ENCODE peak calls at places on chromosome 11, in five cellular contexts. B, K, I, Y and N are unnamed samples.

GRCh38 chr11:65439331-65440181 is 17.0 kb downstream of the NEAT1 start:
- DNase-seq in I (no peak), B (peak; percentile 33), Y (no peak), K (no peak), N (no peak)

GRCh38 chr11:94925422-94926270 is 47.7 kb downstream of the CWC15 start:
- DNase-seq in Y (no peak), B (no peak), K (no peak), I (no peak), N (peak; percentile 79)

GRCh38 chr11:131637469-131638175 is 267.2 kb downstream of the NTM start:
- DNase-seq in K (no peak), I (no peak), B (no peak), Y (no peak), N (no peak)

GRCh38 chr11:77027275-77027674 is 6.9 kb upstream of the B3GNT6 start:
- DNase-seq in Y (no peak), K (no peak), I (no peak), B (peak; percentile 40), N (no peak)

GRCh38 chr11:129333873-129334272 is 41.8 kb upstream of the BARX2 start:
- DNase-seq in B (no peak), Y (no peak), K (no peak), I (no peak), N (no peak)

GRCh38 chr11:39346043-39346442 is 2113.4 kb downstream of the LRRC4C start:
- DNase-seq in Y (no peak), K (no peak), I (no peak), B (no peak), N (no peak)

GRCh38 chr11:43101113-43101512 is 210.7 kb upstream of the API5 start:
- DNase-seq in K (no peak), Y (no peak), I (no peak), B (no peak), N (no peak)

GRCh38 chr11:116605543-116605942 is 167.2 kb downstream of the BUD13 start:
- DNase-seq in I (no peak), K (no peak), B (peak; percentile 35), Y (no peak), N (no peak)

GRCh38 chr11:125886997-125887372 is 483 bp upstream of the HYLS1 start:
- DNase-seq in Y (no peak), K (peak; percentile 33), B (peak; percentile 67), I (peak; percentile 30), N (no peak)

GRCh38 chr11:124543145-124543544 is 309 bp downstream of the OR8B12 start:
- DNase-seq in I (no peak), B (no peak), K (no peak), Y (no peak), N (no peak)

GRCh38 chr11:102196816-102197215 is 86.6 kb downstream of the YAP1 start:
- DNase-seq in K (no peak), Y (no peak), I (no peak), B (no peak), N (no peak)

GRCh38 chr11:33847251-33847650 is 44.6 kb downstream of the LMO2 start:
- DNase-seq in B (no peak), Y (no peak), K (no peak), I (no peak), N (no peak)

GRCh38 chr11:122081073-122081472 is 34.9 kb downstream of the BLID start:
- DNase-seq in I (no peak), B (no peak), K (no peak), Y (no peak), N (no peak)

GRCh38 chr11:35752115-35752514 is 89.5 kb downstream of the TRIM44 start:
- DNase-seq in B (no peak), Y (no peak), I (no peak), K (no peak), N (no peak)

GRCh38 chr11:19181673-19182261 is 20.0 kb downstream of the CSRP3 start:
- DNase-seq in Y (no peak), K (no peak), B (no peak), I (no peak), N (no peak)

GRCh38 chr11:111200010-111200534 is 45.5 kb upstream of the POU2AF2 start:
- DNase-seq in Y (no peak), K (no peak), I (no peak), B (no peak), N (no peak)

GRCh38 chr11:62555464-62556092 is 9.0 kb upstream of the AHNAK start:
- DNase-seq in B (no peak), Y (no peak), K (peak; percentile 73), I (no peak), N (peak; percentile 50)

GRCh38 chr11:58592760-58593472 is 14.1 kb downstream of the ZFP91 start:
- DNase-seq in B (no peak), I (peak; percentile 80), K (no peak), Y (no peak), N (no peak)

GRCh38 chr11:7088921-7089320 is at the start of gene RBMXL2:
- DNase-seq in I (no peak), B (no peak), K (no peak), Y (no peak), N (no peak)

GRCh38 chr11:111422494-111423249 is 43.6 kb upstream of the POU2AF1 start:
- DNase-seq in B (peak; percentile 55), K (peak; percentile 16), I (no peak), Y (no peak), N (peak; percentile 47)